ENCODE peak calls at places on chromosome 1, in four cellular contexts. D is uterus, M is transverse colon, W is PC-9. K is an unnamed sample.

GRCh38 chr1:116515702-116516101 is 55.1 kb downstream of the CD58 start:
- DNase-seq in D (no peak), M (no peak), W (no peak), K (no peak)

GRCh38 chr1:118160825-118161224 is 24.2 kb downstream of the SPAG17 start:
- DNase-seq in D (no peak), M (no peak), W (no peak), K (no peak)

GRCh38 chr1:216793303-216793702 is 70.1 kb upstream of the ESRRG start:
- DNase-seq in D (no peak), M (no peak), W (no peak), K (no peak)

GRCh38 chr1:23567996-23568607 is 8.8 kb upstream of the ID3 start:
- DNase-seq in D (no peak), M (peak; percentile 44), W (no peak), K (no peak)

GRCh38 chr1:26771643-26772321 is 16.0 kb upstream of the PIGV start:
- DNase-seq in D (peak; percentile 60), M (no peak), W (peak; percentile 90), K (no peak)

GRCh38 chr1:88003255-88003654 is 674.6 kb downstream of the LMO4 start:
- DNase-seq in D (no peak), M (no peak), W (no peak), K (no peak)

GRCh38 chr1:56964349-56964748 is 1.5 kb downstream of the C8B start:
- DNase-seq in D (no peak), M (no peak), W (no peak), K (no peak)

GRCh38 chr1:210482936-210483642 is 154.4 kb downstream of the HHAT start:
- DNase-seq in D (no peak), M (no peak), W (no peak), K (no peak)

GRCh38 chr1:95207223-95207935 is 26.6 kb upstream of the RWDD3 start:
- DNase-seq in D (no peak), M (no peak), W (no peak), K (no peak)

GRCh38 chr1:8026976-8027747 is 1.1 kb upstream of the ERRFI1 start:
- DNase-seq in D (peak; percentile 53), M (peak; percentile 47), W (no peak), K (no peak)

GRCh38 chr1:24117132-24117531 is 5.2 kb upstream of the MYOM3 start:
- DNase-seq in D (no peak), M (no peak), W (no peak), K (no peak)

GRCh38 chr1:47914952-47915676 is 82.1 kb downstream of the TRABD2B start:
- DNase-seq in D (no peak), M (no peak), W (no peak), K (no peak)

GRCh38 chr1:160006312-160006940 is 25.4 kb downstream of the PIGM start:
- DNase-seq in D (no peak), M (peak; percentile 82), W (peak; percentile 76), K (peak; percentile 89)

GRCh38 chr1:155267373-155267772 is 5.2 kb upstream of the SCAMP3 start:
- DNase-seq in D (no peak), M (no peak), W (no peak), K (no peak)

GRCh38 chr1:8705104-8705503 is 112.3 kb downstream of the RERE start:
- DNase-seq in D (no peak), M (no peak), W (peak; percentile 45), K (peak; percentile 64)

GRCh38 chr1:15345711-15346355 is 63.9 kb upstream of the EFHD2 start:
- DNase-seq in D (no peak), M (peak; percentile 67), W (peak; percentile 81), K (no peak)

GRCh38 chr1:151716771-151717631 is at the start of gene CELF3:
- DNase-seq in D (no peak), M (no peak), W (no peak), K (peak; percentile 14)

GRCh38 chr1:2595812-2596529 is 9.4 kb downstream of the PRXL2B start:
- DNase-seq in D (peak; percentile 10), M (no peak), W (no peak), K (no peak)

GRCh38 chr1:3051270-3052268 is 17.4 kb upstream of the PRDM16 start:
- DNase-seq in D (no peak), M (no peak), W (no peak), K (no peak)

GRCh38 chr1:14296795-14297194 is 301.7 kb upstream of the KAZN start:
- DNase-seq in D (no peak), M (no peak), W (no peak), K (no peak)

GRCh38 chr1:197400522-197400902 is 132.5 kb downstream of the CRB1 start:
- DNase-seq in D (no peak), M (no peak), W (no peak), K (no peak)

GRCh38 chr1:1760715-1761114 is 17.6 kb downstream of the NADK start:
- DNase-seq in D (no peak), M (no peak), W (no peak), K (no peak)

GRCh38 chr1:112309499-112309898 is 86.5 kb upstream of the CTTNBP2NL start:
- DNase-seq in D (no peak), M (no peak), W (no peak), K (no peak)

GRCh38 chr1:7847599-7847998 is 5.3 kb downstream of the UTS2 start:
- DNase-seq in D (no peak), M (no peak), W (no peak), K (no peak)

GRCh38 chr1:53526451-53527101 is 67.4 kb downstream of the DMRTB1 start:
- DNase-seq in D (peak; percentile 39), M (no peak), W (no peak), K (no peak)

GRCh38 chr1:23249785-23250184 is 32.5 kb upstream of the HTR1D start:
- DNase-seq in D (no peak), M (no peak), W (no peak), K (no peak)

DNA sequence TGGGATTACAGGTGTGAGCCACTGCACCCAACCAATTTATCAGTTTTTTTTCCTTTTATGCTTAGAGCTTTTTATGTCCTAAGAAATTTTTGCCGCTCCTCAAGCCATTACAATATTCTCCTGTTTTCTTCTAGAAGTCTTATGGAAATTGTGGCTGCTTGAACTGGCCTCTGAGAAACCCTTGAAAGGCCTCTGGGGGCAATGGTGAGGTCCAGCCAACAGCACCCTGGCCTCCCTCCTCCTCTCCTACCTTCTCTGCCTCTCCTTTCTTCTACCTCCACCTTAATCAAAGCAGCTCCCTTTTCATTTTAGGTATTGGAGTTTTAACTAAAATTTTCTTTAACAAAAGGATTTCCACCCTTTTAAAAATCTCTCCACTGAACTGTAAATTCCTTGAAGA is 24.5 kb upstream of the RGS16 start:
- DNase-seq in D (no peak), M (no peak), W (no peak), K (no peak)
- H3K4me1 ChIP-seq in D (no peaks in the 10 kb centered on the region), M (no peaks in the 10 kb centered on the region), W (peaks cover 24% of the 10 kb centered on the region), K (peaks cover 15% of the 10 kb centered on the region)

GRCh38 chr1:199857103-199857502 is 170.4 kb upstream of the NR5A2 start:
- DNase-seq in D (no peak), M (no peak), W (peak; percentile 12), K (no peak)
- H3K9me3 ChIP-seq in D (no peaks in the 10 kb centered on the region), M (no peaks in the 10 kb centered on the region), W (no peaks in the 10 kb centered on the region), K (no peaks in the 10 kb centered on the region)

GRCh38 chr1:16977377-16977776 is 3.0 kb downstream of the MFAP2 start:
- DNase-seq in D (no peak), M (no peak), W (no peak), K (no peak)

GRCh38 chr1:16979475-16980327 is 719 bp downstream of the MFAP2 start:
- DNase-seq in D (peak; percentile 53), M (no peak), W (no peak), K (no peak)

GRCh38 chr1:16980473-16981268 is at the start of gene MFAP2:
- DNase-seq in D (no peak), M (no peak), W (no peak), K (no peak)

GRCh38 chr1:16978139-16978538 is 2.3 kb downstream of the MFAP2 start:
- DNase-seq in D (no peak), M (no peak), W (no peak), K (no peak)

DNA sequence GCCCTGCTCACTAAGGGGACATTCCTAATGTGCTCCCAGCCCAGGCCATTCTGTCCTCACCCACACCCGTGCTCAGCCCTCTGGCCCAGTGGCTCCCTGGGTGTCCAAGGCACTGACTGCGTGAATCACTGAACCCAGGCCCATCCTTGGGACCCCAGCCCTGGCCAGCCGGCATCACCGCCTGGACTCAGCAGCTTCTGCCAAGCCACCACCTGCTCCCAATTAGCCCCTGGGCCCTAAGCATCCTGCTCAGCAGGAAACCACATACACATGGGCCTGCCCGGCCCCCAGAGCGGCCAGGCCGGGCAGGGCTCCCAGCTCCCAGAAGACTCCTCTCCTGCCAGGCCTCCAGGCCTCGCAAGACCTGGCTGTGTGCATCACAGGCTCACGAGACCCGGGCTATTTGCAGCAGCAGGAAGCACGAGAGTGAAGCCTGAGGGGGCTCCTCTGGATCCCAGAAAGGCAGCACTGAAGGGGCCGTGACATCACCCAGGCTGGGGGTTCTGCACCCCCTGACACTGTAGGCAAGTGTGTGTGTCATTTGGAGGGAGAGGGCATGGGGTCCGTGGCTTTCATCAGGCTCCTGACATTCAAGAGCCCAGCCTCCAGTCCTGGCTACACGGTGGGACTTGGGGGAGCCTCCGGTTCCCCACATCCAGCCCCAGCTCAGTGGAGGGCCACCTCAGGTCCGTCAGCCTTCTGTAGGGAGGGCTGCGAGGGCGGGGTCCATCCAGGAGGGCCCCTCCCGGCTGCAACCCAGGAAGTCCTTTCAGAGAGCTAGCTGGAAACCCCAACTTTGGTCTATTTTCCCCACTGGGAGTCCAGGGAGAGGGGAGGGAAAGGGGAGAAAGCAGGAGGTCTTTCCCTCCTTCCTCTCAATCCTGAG is 1.6 kb downstream of the MFAP2 start:
- DNase-seq in D (peak; percentile 87), M (peak; percentile 29), W (no peak), K (no peak)
- H3K4me1 ChIP-seq in D (no peaks in the 10 kb centered on the region), M (peaks cover 3% of the 10 kb centered on the region), W (no peaks in the 10 kb centered on the region), K (no peaks in the 10 kb centered on the region)

DNA sequence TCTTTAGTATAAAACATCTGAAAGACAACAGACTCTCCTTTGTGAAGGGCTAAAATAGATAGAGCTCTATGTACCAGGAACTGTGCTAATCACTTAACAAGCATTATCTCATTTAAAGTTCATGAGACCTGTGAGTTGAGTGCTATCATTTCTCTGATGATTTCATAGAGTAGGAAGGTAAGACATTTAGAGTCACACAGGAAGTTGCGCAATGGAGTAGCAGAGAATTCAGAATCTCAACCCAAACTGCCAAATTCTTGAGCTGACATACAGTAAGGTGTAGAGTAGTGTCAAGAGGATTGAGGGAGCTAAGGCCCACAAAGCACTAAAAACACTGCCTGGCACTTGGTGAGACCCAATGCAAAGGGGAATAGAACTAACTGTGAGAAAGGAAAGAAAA is 384.3 kb downstream of the NTNG1 start:
- DNase-seq in D (no peak), M (no peak), W (no peak), K (no peak)
- H3K9me3 ChIP-seq in D (no peaks in the 10 kb centered on the region), M (no peaks in the 10 kb centered on the region), W (no peaks in the 10 kb centered on the region), K (no peaks in the 10 kb centered on the region)

GRCh38 chr1:228363686-228364067 is 43.0 kb downstream of the TRIM11 start:
- DNase-seq in D (no peak), M (no peak), W (no peak), K (no peak)
- H3K4me1 ChIP-seq in D (no peaks in the 10 kb centered on the region), M (no peaks in the 10 kb centered on the region), W (peaks cover 12% of the 10 kb centered on the region), K (no peaks in the 10 kb centered on the region)

GRCh38 chr1:4331371-4332163 is 322.8 kb upstream of the AJAP1 start:
- DNase-seq in D (no peak), M (no peak), W (no peak), K (no peak)

GRCh38 chr1:4336507-4336906 is 317.9 kb upstream of the AJAP1 start:
- DNase-seq in D (no peak), M (no peak), W (no peak), K (no peak)
- H3K9me3 ChIP-seq in D (no peaks in the 10 kb centered on the region), M (no peaks in the 10 kb centered on the region), W (no peaks in the 10 kb centered on the region), K (no peaks in the 10 kb centered on the region)

GRCh38 chr1:237065903-237066302 is 23.9 kb downstream of the RYR2 start:
- DNase-seq in D (no peak), M (no peak), W (no peak), K (no peak)
- H3K4me1 ChIP-seq in D (no peaks in the 10 kb centered on the region), M (no peaks in the 10 kb centered on the region), W (no peaks in the 10 kb centered on the region), K (no peaks in the 10 kb centered on the region)

GRCh38 chr1:41612953-41613352 is 128.5 kb upstream of the EDN2 start:
- DNase-seq in D (no peak), M (no peak), W (no peak), K (no peak)
- H3K9me3 ChIP-seq in D (no peaks in the 10 kb centered on the region), M (no peaks in the 10 kb centered on the region), W (no peaks in the 10 kb centered on the region), K (no peaks in the 10 kb centered on the region)